ENCODE peak calls at places on chromosome 17, in seven cellular contexts. One of them, this sample, is unnamed.

GRCh38 chr17:72199256-72199655 is 78.4 kb downstream of the SOX9 start:
- DNase-seq in lung: no peak
- DNase-seq in H1: no peak
- DNase-seq in mammary epithelial cell: no peak
- DNase-seq in psoas muscle: no peak
- DNase-seq in kidney epithelial cell: no peak
- DNase-seq in MM.1S: no peak
- DNase-seq in this sample: no peak

GRCh38 chr17:64095144-64095882 is 34.6 kb downstream of the ERN1 start:
- DNase-seq in lung: peak
- DNase-seq in H1: no peak
- DNase-seq in mammary epithelial cell: peak
- DNase-seq in psoas muscle: no peak
- DNase-seq in MM.1S: no peak
- DNase-seq in kidney epithelial cell: no peak
- DNase-seq in this sample: no peak

GRCh38 chr17:42526031-42526444 is 10.0 kb upstream of the NAGLU start:
- DNase-seq in kidney epithelial cell: no peak
- DNase-seq in H1: no peak
- DNase-seq in mammary epithelial cell: no peak
- DNase-seq in lung: no peak
- DNase-seq in psoas muscle: peak
- DNase-seq in MM.1S: no peak
- DNase-seq in this sample: no peak

GRCh38 chr17:38915639-38915995 is 9.8 kb upstream of the LASP1NB start:
- DNase-seq in lung: no peak
- DNase-seq in mammary epithelial cell: no peak
- DNase-seq in kidney epithelial cell: no peak
- DNase-seq in MM.1S: no peak
- DNase-seq in psoas muscle: peak
- DNase-seq in H1: no peak
- DNase-seq in this sample: peak

GRCh38 chr17:30148376-30148775 is 31.8 kb downstream of the NSRP1 start:
- DNase-seq in kidney epithelial cell: no peak
- DNase-seq in psoas muscle: no peak
- DNase-seq in mammary epithelial cell: no peak
- DNase-seq in lung: no peak
- DNase-seq in H1: no peak
- DNase-seq in MM.1S: no peak
- DNase-seq in this sample: no peak

GRCh38 chr17:68182016-68182315 is 65.9 kb upstream of the AMZ2 start:
- DNase-seq in psoas muscle: no peak
- DNase-seq in lung: no peak
- DNase-seq in MM.1S: no peak
- DNase-seq in H1: no peak
- DNase-seq in mammary epithelial cell: no peak
- DNase-seq in kidney epithelial cell: no peak
- DNase-seq in this sample: peak

GRCh38 chr17:9371019-9371418 is 204.6 kb downstream of the STX8 start:
- DNase-seq in MM.1S: no peak
- DNase-seq in H1: no peak
- DNase-seq in kidney epithelial cell: peak
- DNase-seq in mammary epithelial cell: peak
- DNase-seq in lung: no peak
- DNase-seq in psoas muscle: no peak
- DNase-seq in this sample: no peak

GRCh38 chr17:40315206-40315605 is 6.2 kb downstream of the RARA start:
- DNase-seq in mammary epithelial cell: no peak
- DNase-seq in H1: no peak
- DNase-seq in lung: no peak
- DNase-seq in psoas muscle: no peak
- DNase-seq in MM.1S: no peak
- DNase-seq in kidney epithelial cell: no peak
- DNase-seq in this sample: no peak

GRCh38 chr17:34443832-34444469 is 80.9 kb upstream of the CCL1 start:
- DNase-seq in MM.1S: peak
- DNase-seq in kidney epithelial cell: no peak
- DNase-seq in psoas muscle: no peak
- DNase-seq in lung: no peak
- DNase-seq in mammary epithelial cell: no peak
- DNase-seq in H1: peak
- DNase-seq in this sample: no peak

GRCh38 chr17:83200231-83200699 is 120.9 kb downstream of the METRNL start:
- DNase-seq in mammary epithelial cell: no peak
- DNase-seq in H1: no peak
- DNase-seq in psoas muscle: peak
- DNase-seq in MM.1S: peak
- DNase-seq in lung: peak
- DNase-seq in kidney epithelial cell: no peak
- DNase-seq in this sample: peak

GRCh38 chr17:71398706-71399620 is 721.9 kb upstream of the SOX9 start:
- DNase-seq in MM.1S: no peak
- DNase-seq in lung: no peak
- DNase-seq in psoas muscle: no peak
- DNase-seq in H1: no peak
- DNase-seq in mammary epithelial cell: no peak
- DNase-seq in kidney epithelial cell: no peak
- DNase-seq in this sample: no peak

GRCh38 chr17:70172921-70173320 is 3.6 kb downstream of the KCNJ2 start:
- DNase-seq in H1: no peak
- DNase-seq in psoas muscle: no peak
- DNase-seq in lung: no peak
- DNase-seq in mammary epithelial cell: no peak
- DNase-seq in MM.1S: no peak
- DNase-seq in kidney epithelial cell: no peak
- DNase-seq in this sample: no peak

GRCh38 chr17:36546418-36547093 is 1.8 kb downstream of the GGNBP2 start:
- DNase-seq in lung: no peak
- DNase-seq in H1: no peak
- DNase-seq in mammary epithelial cell: no peak
- DNase-seq in psoas muscle: no peak
- DNase-seq in kidney epithelial cell: no peak
- DNase-seq in MM.1S: no peak
- DNase-seq in this sample: no peak

GRCh38 chr17:36544320-36545092 is at the start of gene GGNBP2:
- DNase-seq in kidney epithelial cell: peak
- DNase-seq in mammary epithelial cell: peak
- DNase-seq in psoas muscle: peak
- DNase-seq in lung: peak
- DNase-seq in MM.1S: peak
- DNase-seq in H1: peak
- DNase-seq in this sample: peak

GRCh38 chr17:36545093-36545464 is 360 bp downstream of the GGNBP2 start:
- DNase-seq in MM.1S: no peak
- DNase-seq in mammary epithelial cell: no peak
- DNase-seq in H1: no peak
- DNase-seq in psoas muscle: no peak
- DNase-seq in lung: no peak
- DNase-seq in kidney epithelial cell: no peak
- DNase-seq in this sample: no peak

GRCh38 chr17:36544049-36544319 is 735 bp upstream of the GGNBP2 start:
- DNase-seq in psoas muscle: no peak
- DNase-seq in mammary epithelial cell: peak
- DNase-seq in H1: no peak
- DNase-seq in MM.1S: peak
- DNase-seq in kidney epithelial cell: no peak
- DNase-seq in lung: no peak
- DNase-seq in this sample: no peak

GRCh38 chr17:36545465-36546417 is 1.0 kb downstream of the GGNBP2 start:
- DNase-seq in mammary epithelial cell: peak
- DNase-seq in kidney epithelial cell: peak
- DNase-seq in psoas muscle: peak
- DNase-seq in MM.1S: peak
- DNase-seq in H1: peak
- DNase-seq in lung: peak
- DNase-seq in this sample: peak
- TF ChIP-seq CTCF in mammary epithelial cell: no peak
- TF ChIP-seq CTCF in kidney epithelial cell: no peak
- TF ChIP-seq CTCF in psoas muscle: no peak
- TF ChIP-seq CTCF in MM.1S: no peak
- TF ChIP-seq CTCF in H1: no peak
- TF ChIP-seq CTCF in lung: no peak
- TF ChIP-seq CTCF in this sample: no peak

GRCh38 chr17:48725005-48725293 is 2.0 kb downstream of the PRAC2 start:
- DNase-seq in MM.1S: no peak
- DNase-seq in H1: no peak
- DNase-seq in mammary epithelial cell: no peak
- DNase-seq in kidney epithelial cell: no peak
- DNase-seq in psoas muscle: no peak
- DNase-seq in lung: no peak
- DNase-seq in this sample: no peak

GRCh38 chr17:48722924-48723554 is at the start of gene PRAC2:
- DNase-seq in MM.1S: no peak
- DNase-seq in psoas muscle: no peak
- DNase-seq in H1: peak
- DNase-seq in mammary epithelial cell: no peak
- DNase-seq in kidney epithelial cell: no peak
- DNase-seq in lung: no peak
- DNase-seq in this sample: no peak

GRCh38 chr17:48725294-48726064 is 2.5 kb downstream of the PRAC2 start:
- DNase-seq in H1: no peak
- DNase-seq in MM.1S: no peak
- DNase-seq in psoas muscle: no peak
- DNase-seq in kidney epithelial cell: no peak
- DNase-seq in lung: no peak
- DNase-seq in mammary epithelial cell: no peak
- DNase-seq in this sample: peak

GRCh38 chr17:48723555-48724239 is 712 bp downstream of the PRAC2 start:
- DNase-seq in lung: no peak
- DNase-seq in psoas muscle: no peak
- DNase-seq in mammary epithelial cell: no peak
- DNase-seq in kidney epithelial cell: no peak
- DNase-seq in MM.1S: peak
- DNase-seq in H1: peak
- DNase-seq in this sample: peak

DNA sequence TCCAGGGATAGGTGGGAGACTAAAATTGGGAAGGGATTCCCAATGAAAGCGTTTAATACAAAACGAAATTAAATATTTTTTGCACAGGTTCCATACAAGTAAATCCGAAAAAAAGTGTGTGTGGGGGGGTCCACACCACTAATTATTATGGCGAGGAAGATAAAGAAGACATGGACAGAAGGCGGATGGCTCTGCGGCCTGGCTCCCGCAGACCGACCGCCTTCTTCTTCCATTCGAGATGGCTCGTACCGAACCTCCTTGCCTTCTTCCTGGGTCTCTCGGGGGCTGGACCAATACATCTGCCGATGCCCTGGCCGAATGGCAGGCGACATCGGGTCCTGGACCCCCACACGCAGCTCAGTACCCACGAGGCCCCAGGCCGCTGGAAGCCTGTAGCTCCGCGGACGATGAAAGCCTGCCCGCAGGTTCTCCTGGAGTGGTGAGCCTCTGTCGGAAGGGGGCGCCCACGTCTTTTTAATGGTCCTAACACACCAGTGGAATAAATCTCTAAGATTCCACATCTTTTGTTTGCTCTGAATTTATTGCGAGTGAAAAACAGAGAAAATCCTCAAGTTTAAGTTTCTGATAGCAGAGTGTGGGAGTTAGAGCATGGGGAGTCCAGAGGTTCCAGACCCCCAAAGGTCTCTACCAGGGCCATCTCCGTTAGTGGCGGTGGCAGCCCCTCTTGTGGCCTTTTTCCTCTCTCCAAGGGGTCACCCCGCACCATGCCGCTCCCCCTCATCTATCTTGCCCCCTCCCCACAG is 1.4 kb downstream of the PRAC2 start:
- DNase-seq in MM.1S: peak
- DNase-seq in H1: peak
- DNase-seq in psoas muscle: peak
- DNase-seq in kidney epithelial cell: peak
- DNase-seq in mammary epithelial cell: peak
- DNase-seq in lung: peak
- DNase-seq in this sample: peak
- H3K4me3 ChIP-seq in MM.1S: peak
- H3K4me3 ChIP-seq in H1: no peak
- H3K4me3 ChIP-seq in psoas muscle: no peak
- H3K4me3 ChIP-seq in kidney epithelial cell: no peak
- H3K4me3 ChIP-seq in mammary epithelial cell: no peak
- H3K4me3 ChIP-seq in lung: no peak
- H3K4me3 ChIP-seq in this sample: no peak

DNA sequence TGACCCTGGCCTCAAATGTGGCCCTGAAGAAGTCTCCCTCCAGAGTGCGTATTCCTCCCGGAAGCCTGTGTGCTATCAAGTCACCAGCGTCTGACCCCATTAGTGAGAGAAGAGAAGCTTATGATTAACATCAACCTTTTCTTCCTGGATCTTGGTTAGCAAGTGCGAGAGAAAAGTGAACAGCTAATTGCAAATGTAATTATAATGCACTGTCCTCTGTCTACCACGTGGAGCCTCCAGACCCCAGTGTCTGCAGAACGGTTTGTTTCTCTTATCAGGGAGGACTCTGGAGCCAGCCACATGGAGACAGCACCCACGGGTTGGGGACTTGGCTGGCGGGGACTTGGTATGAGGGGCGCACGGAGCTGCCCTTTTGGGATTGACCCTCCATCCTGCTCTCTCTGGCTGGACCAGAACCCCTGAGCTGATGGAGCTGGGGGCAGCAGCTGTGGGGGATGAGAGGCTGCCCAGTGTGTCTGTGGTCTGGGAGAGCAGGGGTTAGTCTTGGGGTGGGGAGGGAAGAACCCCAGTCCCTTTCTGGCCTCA is 5.7 kb upstream of the TAC4 start:
- DNase-seq in kidney epithelial cell: no peak
- DNase-seq in lung: no peak
- DNase-seq in psoas muscle: no peak
- DNase-seq in mammary epithelial cell: no peak
- DNase-seq in H1: no peak
- DNase-seq in MM.1S: no peak
- DNase-seq in this sample: no peak
- TF ChIP-seq CTCF in kidney epithelial cell: no peak
- TF ChIP-seq CTCF in lung: no peak
- TF ChIP-seq CTCF in psoas muscle: no peak
- TF ChIP-seq CTCF in mammary epithelial cell: no peak
- TF ChIP-seq CTCF in H1: no peak
- TF ChIP-seq CTCF in MM.1S: no peak
- TF ChIP-seq CTCF in this sample: no peak

GRCh38 chr17:28499366-28499668 is 6.8 kb upstream of the FOXN1 start:
- DNase-seq in lung: no peak
- DNase-seq in H1: no peak
- DNase-seq in MM.1S: no peak
- DNase-seq in mammary epithelial cell: no peak
- DNase-seq in kidney epithelial cell: no peak
- DNase-seq in psoas muscle: no peak
- DNase-seq in this sample: no peak

GRCh38 chr17:28500712-28501379 is 5.3 kb upstream of the FOXN1 start:
- DNase-seq in kidney epithelial cell: no peak
- DNase-seq in H1: no peak
- DNase-seq in mammary epithelial cell: no peak
- DNase-seq in psoas muscle: no peak
- DNase-seq in MM.1S: no peak
- DNase-seq in lung: no peak
- DNase-seq in this sample: no peak

GRCh38 chr17:28498652-28499365 is 7.3 kb upstream of the FOXN1 start:
- DNase-seq in lung: no peak
- DNase-seq in kidney epithelial cell: no peak
- DNase-seq in MM.1S: no peak
- DNase-seq in H1: no peak
- DNase-seq in psoas muscle: no peak
- DNase-seq in mammary epithelial cell: no peak
- DNase-seq in this sample: no peak

GRCh38 chr17:28501421-28502284 is 4.5 kb upstream of the FOXN1 start:
- DNase-seq in MM.1S: no peak
- DNase-seq in psoas muscle: no peak
- DNase-seq in kidney epithelial cell: no peak
- DNase-seq in lung: no peak
- DNase-seq in H1: no peak
- DNase-seq in mammary epithelial cell: no peak
- DNase-seq in this sample: no peak

GRCh38 chr17:28499684-28500357 is 6.3 kb upstream of the FOXN1 start:
- DNase-seq in mammary epithelial cell: no peak
- DNase-seq in MM.1S: no peak
- DNase-seq in H1: no peak
- DNase-seq in lung: no peak
- DNase-seq in kidney epithelial cell: no peak
- DNase-seq in psoas muscle: no peak
- DNase-seq in this sample: no peak
- H3K4me3 ChIP-seq in mammary epithelial cell: no peak
- H3K4me3 ChIP-seq in MM.1S: no peak
- H3K4me3 ChIP-seq in H1: no peak
- H3K4me3 ChIP-seq in lung: no peak
- H3K4me3 ChIP-seq in kidney epithelial cell: no peak
- H3K4me3 ChIP-seq in psoas muscle: no peak
- H3K4me3 ChIP-seq in this sample: no peak